ENCODE peak calls at places on chromosomes 7 and 10, in ten cellular contexts. J is upper lobe of right lung, V is left ventricle myocardium inferior, U is AG09309, H is OCI-LY7, O is brain microvascular endothelial cell, B is ovary, N is astrocyte, L is Peyer's patch, D is mammary epithelial cell. A is an unnamed sample.

GRCh38 chr7:42745357-42746022 is 166.4 kb downstream of the C7orf25 start:
- DNase-seq in J (no peak), V (peak), U (no peak), H (peak), O (peak), B (no peak), N (no peak), L (no peak), D (no peak), A (peak)

GRCh38 chr10:106378251-106378650 is 786.3 kb downstream of the SORCS1 start:
- DNase-seq in J (no peak), V (no peak), U (no peak), H (no peak), O (no peak), B (no peak), N (no peak), L (no peak), D (no peak), A (no peak)

GRCh38 chr7:83162402-83163256 is at the start of gene PCLO:
- DNase-seq in J (peak), V (peak), U (no peak), H (peak), O (peak), B (peak), N (peak), L (peak), D (peak), A (peak)

GRCh38 chr7:45609180-45609579 is 35.0 kb downstream of the ADCY1 start:
- DNase-seq in J (no peak), V (no peak), U (no peak), H (no peak), O (no peak), B (no peak), N (no peak), L (no peak), D (no peak), A (no peak)

GRCh38 chr7:26151953-26152781 is at the start of gene NFE2L3:
- DNase-seq in J (peak), V (peak), U (no peak), H (peak), O (peak), B (peak), N (peak), L (peak), D (peak), A (peak)

GRCh38 chr10:113802997-113803396 is 50.9 kb downstream of the DCLRE1A start:
- DNase-seq in J (no peak), V (no peak), U (no peak), H (peak), O (no peak), B (no peak), N (no peak), L (no peak), D (no peak), A (no peak)

GRCh38 chr7:157014635-157015555 is 4.4 kb upstream of the MNX1 start:
- DNase-seq in J (peak), V (no peak), U (no peak), H (no peak), O (no peak), B (no peak), N (no peak), L (no peak), D (no peak), A (no peak)

GRCh38 chr7:132121987-132122386 is 454.3 kb downstream of the PLXNA4 start:
- DNase-seq in J (no peak), V (no peak), U (no peak), H (no peak), O (no peak), B (no peak), N (no peak), L (no peak), D (no peak), A (no peak)

GRCh38 chr7:83629117-83629880 is 19.6 kb downstream of the SEMA3E start:
- DNase-seq in J (no peak), V (no peak), U (no peak), H (no peak), O (no peak), B (no peak), N (no peak), L (no peak), D (no peak), A (no peak)

GRCh38 chr7:12715372-12716133 is 28.1 kb downstream of the ARL4A start:
- DNase-seq in J (peak), V (peak), U (peak), H (no peak), O (peak), B (peak), N (peak), L (peak), D (peak), A (peak)

GRCh38 chr10:79234391-79235318 is 112.6 kb upstream of the PPIF start:
- DNase-seq in J (no peak), V (no peak), U (no peak), H (no peak), O (no peak), B (no peak), N (peak), L (no peak), D (no peak), A (peak)

GRCh38 chr10:119209050-119209735 is 1.8 kb downstream of the GRK5 start:
- DNase-seq in J (peak), V (peak), U (no peak), H (peak), O (peak), B (peak), N (peak), L (peak), D (no peak), A (peak)

GRCh38 chr7:129188892-129189660 is 643 bp downstream of the SMO start:
- DNase-seq in J (no peak), V (no peak), U (no peak), H (no peak), O (no peak), B (peak), N (peak), L (peak), D (peak), A (peak)

GRCh38 chr10:131997366-131998049 is 15.8 kb upstream of the BNIP3 start:
- DNase-seq in J (peak), V (peak), U (peak), H (peak), O (peak), B (peak), N (no peak), L (no peak), D (no peak), A (peak)

GRCh38 chr10:131655101-131655849 is 245.5 kb upstream of the PPP2R2D start:
- DNase-seq in J (peak), V (no peak), U (no peak), H (no peak), O (no peak), B (no peak), N (no peak), L (no peak), D (no peak), A (no peak)

GRCh38 chr7:98021588-98022351 is 31.8 kb upstream of the OCM2 start:
- DNase-seq in J (peak), V (peak), U (peak), H (peak), O (peak), B (peak), N (peak), L (peak), D (peak), A (peak)

GRCh38 chr7:75983471-75984129 is 10.8 kb downstream of the TMEM120A start:
- DNase-seq in J (no peak), V (no peak), U (no peak), H (no peak), O (no peak), B (peak), N (no peak), L (no peak), D (no peak), A (no peak)

GRCh38 chr10:12638103-12638502 is 288.8 kb downstream of the CAMK1D start:
- DNase-seq in J (no peak), V (no peak), U (no peak), H (no peak), O (no peak), B (no peak), N (peak), L (peak), D (no peak), A (no peak)

GRCh38 chr10:62437696-62438095 is 63.5 kb downstream of the ZNF365 start:
- DNase-seq in J (no peak), V (no peak), U (peak), H (peak), O (peak), B (no peak), N (peak), L (no peak), D (peak), A (peak)

GRCh38 chr10:31242902-31243301 is 76.1 kb upstream of the ZEB1 start:
- DNase-seq in J (no peak), V (no peak), U (peak), H (no peak), O (peak), B (no peak), N (peak), L (no peak), D (peak), A (peak)

GRCh38 chr10:48536916-48537890 is 67.7 kb downstream of the ARHGAP22 start:
- DNase-seq in J (no peak), V (no peak), U (no peak), H (no peak), O (no peak), B (no peak), N (no peak), L (no peak), D (no peak), A (no peak)

GRCh38 chr10:93333278-93333978 is 148.7 kb downstream of the MYOF start:
- DNase-seq in J (no peak), V (no peak), U (no peak), H (no peak), O (no peak), B (no peak), N (peak), L (no peak), D (peak), A (peak)

GRCh38 chr7:130721486-130722277 is 12.3 kb downstream of the KLF14 start:
- DNase-seq in J (peak), V (peak), U (peak), H (no peak), O (peak), B (peak), N (peak), L (peak), D (peak), A (peak)

GRCh38 chr10:3935933-3936359 is 150.9 kb upstream of the KLF6 start:
- DNase-seq in J (no peak), V (no peak), U (no peak), H (no peak), O (no peak), B (peak), N (peak), L (no peak), D (no peak), A (peak)

GRCh38 chr10:113641702-113642101 is 22.1 kb downstream of the NRAP start:
- DNase-seq in J (no peak), V (no peak), U (no peak), H (no peak), O (no peak), B (no peak), N (no peak), L (no peak), D (no peak), A (no peak)

GRCh38 chr10:12782537-12782936 is 219.0 kb downstream of the CCDC3 start:
- DNase-seq in J (no peak), V (peak), U (no peak), H (peak), O (peak), B (peak), N (no peak), L (no peak), D (peak), A (peak)

GRCh38 chr10:68175954-68176353 is 56.0 kb downstream of the ATOH7 start:
- DNase-seq in J (no peak), V (no peak), U (no peak), H (no peak), O (no peak), B (no peak), N (no peak), L (no peak), D (peak), A (peak)

GRCh38 chr10:24762966-24763623 is 39.4 kb upstream of the ARHGAP21 start:
- DNase-seq in J (no peak), V (no peak), U (no peak), H (no peak), O (peak), B (no peak), N (peak), L (no peak), D (peak), A (peak)

GRCh38 chr10:30282226-30282625 is 66.9 kb downstream of the MTPAP start:
- DNase-seq in J (no peak), V (no peak), U (no peak), H (no peak), O (no peak), B (no peak), N (no peak), L (no peak), D (no peak), A (peak)

GRCh38 chr7:30970074-30970473 is 6.3 kb downstream of the GHRHR start:
- DNase-seq in J (no peak), V (no peak), U (no peak), H (no peak), O (no peak), B (no peak), N (no peak), L (no peak), D (no peak), A (no peak)

GRCh38 chr10:132322621-132323048 is 9.4 kb upstream of the LRRC27 start:
- DNase-seq in J (no peak), V (no peak), U (peak), H (no peak), O (no peak), B (no peak), N (no peak), L (no peak), D (no peak), A (peak)

GRCh38 chr10:19488592-19489280 is 327.5 kb upstream of the PLXDC2 start:
- DNase-seq in J (peak), V (peak), U (no peak), H (no peak), O (no peak), B (peak), N (no peak), L (peak), D (no peak), A (no peak)

GRCh38 chr10:73850863-73851461 is 23.4 kb downstream of the CAMK2G start:
- DNase-seq in J (peak), V (peak), U (peak), H (no peak), O (peak), B (peak), N (peak), L (no peak), D (no peak), A (peak)

GRCh38 chr10:93458821-93459257 is 23.3 kb downstream of the MYOF start:
- DNase-seq in J (peak), V (peak), U (peak), H (no peak), O (peak), B (peak), N (peak), L (no peak), D (peak), A (peak)

GRCh38 chr10:30359373-30360206 is 10.5 kb upstream of the MTPAP start:
- DNase-seq in J (no peak), V (peak), U (no peak), H (peak), O (peak), B (no peak), N (no peak), L (peak), D (peak), A (peak)

GRCh38 chr10:126405239-126405785 is 17.0 kb upstream of the ADAM12 start:
- DNase-seq in J (no peak), V (no peak), U (no peak), H (no peak), O (no peak), B (no peak), N (peak), L (no peak), D (no peak), A (no peak)

GRCh38 chr10:116722736-116723427 is 19.5 kb downstream of the HSPA12A start:
- DNase-seq in J (no peak), V (no peak), U (no peak), H (no peak), O (no peak), B (no peak), N (no peak), L (no peak), D (no peak), A (no peak)

GRCh38 chr10:62011558-62011957 is 110.1 kb downstream of the ARID5B start:
- DNase-seq in J (no peak), V (no peak), U (no peak), H (no peak), O (no peak), B (no peak), N (no peak), L (no peak), D (no peak), A (no peak)

GRCh38 chr7:101159696-101160674 is 5.4 kb downstream of the VGF start:
- DNase-seq in J (no peak), V (no peak), U (no peak), H (no peak), O (no peak), B (no peak), N (no peak), L (no peak), D (peak), A (no peak)

GRCh38 chr7:158283016-158283974 is 304.3 kb downstream of the PTPRN2 start:
- DNase-seq in J (peak), V (no peak), U (no peak), H (no peak), O (no peak), B (no peak), N (no peak), L (no peak), D (no peak), A (no peak)

GRCh38 chr10:121592155-121592890 is 5.9 kb downstream of the FGFR2 start:
- DNase-seq in J (peak), V (no peak), U (no peak), H (no peak), O (no peak), B (no peak), N (no peak), L (no peak), D (no peak), A (no peak)
- TF ChIP-seq CTCF in J (peak), V (no peak), U (no peak), H (no peak), O (no peak), B (no peak), N (no peak), L (no peak), D (no peak), A (no peak)

DNA sequence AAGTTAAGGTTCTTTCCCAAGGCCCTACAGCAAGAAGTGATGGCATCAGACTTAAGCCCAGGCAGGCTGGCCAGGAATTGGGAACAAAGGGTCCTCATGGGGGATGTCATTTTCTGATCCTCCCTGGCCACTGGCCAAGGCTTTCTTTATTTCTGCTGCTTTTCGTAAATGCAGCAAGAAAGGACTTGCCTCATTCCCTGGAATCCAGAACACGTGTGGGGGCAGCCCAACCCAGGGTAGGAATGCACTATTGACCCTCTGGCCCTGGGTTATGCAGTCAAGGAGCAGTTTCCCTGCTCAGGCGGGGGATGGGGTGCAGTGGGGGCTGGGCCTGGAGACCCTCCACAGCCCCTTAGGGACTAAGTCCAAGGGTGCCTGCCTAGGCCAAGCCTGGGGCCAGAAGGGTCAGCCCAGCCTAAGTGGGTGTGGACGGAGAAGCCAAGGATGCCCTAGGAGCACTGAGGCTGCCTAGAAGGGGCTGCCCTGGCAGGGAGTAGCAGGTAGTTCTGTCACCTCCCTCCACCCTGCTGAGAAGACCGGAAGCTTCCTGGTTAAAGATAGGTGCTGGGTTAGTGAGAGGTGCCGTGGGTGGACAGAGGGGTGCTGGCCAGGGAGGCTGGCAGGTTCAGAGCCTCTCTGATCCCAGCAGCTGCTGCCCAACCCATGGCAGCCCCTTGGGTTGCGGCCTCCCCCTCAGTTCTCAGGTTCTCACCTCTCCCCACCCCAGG is 179.2 kb downstream of the SH3PXD2A start:
- DNase-seq in J (no peak), V (no peak), U (no peak), H (no peak), O (peak), B (peak), N (peak), L (no peak), D (peak), A (peak)
- H3K4me3 ChIP-seq in J (no peak), V (no peak), U (peak), H (no peak), O (peak), B (peak), N (no peak), L (no peak), D (no peak), A (peak)

GRCh38 chr7:66082886-66083415 is 7.3 kb downstream of the ASL start:
- DNase-seq in J (no peak), V (no peak), U (no peak), H (no peak), O (no peak), B (no peak), N (no peak), L (no peak), D (no peak), A (no peak)

GRCh38 chr7:66078067-66078466 is 2.4 kb downstream of the ASL start:
- DNase-seq in J (no peak), V (no peak), U (no peak), H (no peak), O (no peak), B (no peak), N (no peak), L (no peak), D (no peak), A (no peak)

GRCh38 chr7:66088861-66089838 is 13.5 kb downstream of the ASL start:
- DNase-seq in J (no peak), V (no peak), U (no peak), H (no peak), O (no peak), B (no peak), N (no peak), L (no peak), D (no peak), A (no peak)

GRCh38 chr7:66082083-66082482 is 6.5 kb downstream of the ASL start:
- DNase-seq in J (no peak), V (no peak), U (no peak), H (no peak), O (no peak), B (no peak), N (no peak), L (no peak), D (no peak), A (no peak)

GRCh38 chr7:66083677-66084076 is 8.1 kb downstream of the ASL start:
- DNase-seq in J (no peak), V (no peak), U (no peak), H (no peak), O (no peak), B (no peak), N (no peak), L (no peak), D (no peak), A (no peak)
- TF ChIP-seq CTCF in J (no peak), V (no peak), U (peak), H (no peak), O (peak), B (no peak), N (no peak), L (no peak), D (no peak), A (peak)

GRCh38 chr10:55310143-55310542 is 509.1 kb upstream of the PCDH15 start:
- DNase-seq in J (no peak), V (no peak), U (no peak), H (no peak), O (no peak), B (no peak), N (no peak), L (no peak), D (no peak), A (no peak)

DNA sequence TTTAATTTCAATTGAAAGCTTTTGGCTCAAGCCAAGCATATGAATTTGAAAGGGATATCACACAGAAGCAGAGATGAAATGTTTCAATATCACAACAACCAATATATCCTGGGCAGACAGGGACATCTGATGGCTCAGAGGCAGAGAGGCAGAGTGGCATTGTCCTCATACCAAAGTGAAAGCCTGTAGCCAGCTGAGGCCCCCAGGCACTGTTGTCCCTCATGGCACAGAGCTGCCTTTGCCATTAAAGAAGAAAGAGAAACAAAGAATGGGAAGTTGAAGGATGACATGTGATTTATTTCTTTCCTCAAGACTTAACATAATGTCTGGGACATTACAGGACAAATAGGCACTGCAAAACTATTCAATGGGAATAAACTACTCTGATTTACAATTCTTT is 504.2 kb upstream of the PCDH15 start:
- DNase-seq in J (no peak), V (no peak), U (no peak), H (no peak), O (no peak), B (no peak), N (no peak), L (no peak), D (no peak), A (no peak)
- H3K4me3 ChIP-seq in J (no peak), V (no peak), U (no peak), H (no peak), O (no peak), B (no peak), N (no peak), L (no peak), D (no peak), A (no peak)

A was measured in fibroblast of pulmonary artery.